ENCODE peak calls at places on chromosomes 4 and X, in five cellular contexts. J is Right ventricle myocardium superior, Y is coronary artery, R is SJSA1, H is Caki2. O is an unnamed sample.

GRCh38 chrX:45083314-45083713 is 117.4 kb downstream of the DIPK2B start:
- DNase-seq in R (no peak), J (no peak), H (no peak), Y (no peak), O (no peak)

GRCh38 chrX:78886550-78886949 is 58.6 kb upstream of the P2RY10 start:
- DNase-seq in Y (no peak), J (no peak), R (no peak), H (peak; percentile 4), O (no peak)

GRCh38 chr4:113272523-113272922 is 223.1 kb downstream of the ANK2 start:
- DNase-seq in H (no peak), Y (no peak), J (no peak), R (no peak), O (no peak)

GRCh38 chr4:127643791-127644190 is 11.0 kb downstream of the INTU start:
- DNase-seq in J (no peak), H (no peak), Y (no peak), R (no peak), O (no peak)

GRCh38 chr4:150964754-150965153 is 50.3 kb downstream of the LRBA start:
- DNase-seq in J (no peak), H (no peak), R (no peak), Y (no peak), O (no peak)

GRCh38 chrX:115642895-115643530 is 82.0 kb downstream of the PLS3 start:
- DNase-seq in R (peak; percentile 40), J (no peak), H (peak; percentile 19), Y (no peak), O (peak; percentile 42)

GRCh38 chrX:123072686-123073385 is 111.2 kb upstream of the GRIA3 start:
- DNase-seq in J (no peak), Y (no peak), H (no peak), R (no peak), O (no peak)

GRCh38 chr4:73661646-73662119 is 41.4 kb upstream of the RASSF6 start:
- DNase-seq in J (no peak), R (peak; percentile 93), H (peak; percentile 64), Y (no peak), O (no peak)

GRCh38 chr4:17664755-17665154 is 50.3 kb downstream of the MED28 start:
- DNase-seq in H (no peak), R (no peak), Y (peak; percentile 28), J (no peak), O (no peak)

GRCh38 chr4:88138561-88138960 is 19.9 kb downstream of the ABCG2 start:
- DNase-seq in Y (no peak), R (peak; percentile 57), J (no peak), H (peak; percentile 14), O (no peak)

GRCh38 chr4:68905598-68906237 is 45.9 kb downstream of the UGT2A3 start:
- DNase-seq in H (no peak), J (no peak), R (no peak), Y (no peak), O (no peak)

GRCh38 chrX:78104447-78105176 is 564 bp downstream of the PGK1 start:
- DNase-seq in Y (peak; percentile 80), J (peak; percentile 58), R (peak; percentile 41), H (peak; percentile 58), O (peak; percentile 38)

GRCh38 chr4:80566203-80566872 is 230.8 kb downstream of the CFAP299 start:
- DNase-seq in R (no peak), J (no peak), H (no peak), Y (no peak), O (peak; percentile 29)

GRCh38 chr4:153655928-153656327 is 28.2 kb upstream of the TLR2 start:
- DNase-seq in H (no peak), R (no peak), J (peak; percentile 70), Y (no peak), O (no peak)

GRCh38 chr4:105710012-105710600 is 1.5 kb downstream of the GSTCD start:
- DNase-seq in J (no peak), Y (no peak), R (no peak), H (peak; percentile 30), O (no peak)

GRCh38 chrX:67604979-67605703 is 61.3 kb downstream of the AR start:
- DNase-seq in R (peak; percentile 80), H (peak; percentile 67), J (no peak), Y (no peak), O (no peak)

GRCh38 chr4:48470570-48470969 is 12.6 kb upstream of the SLC10A4 start:
- DNase-seq in H (no peak), Y (no peak), R (no peak), J (no peak), O (no peak)

GRCh38 chrX:152601848-152602616 is 35.7 kb upstream of the GABRQ start:
- DNase-seq in J (no peak), Y (no peak), R (peak; percentile 46), H (no peak), O (no peak)

GRCh38 chr4:7199129-7199725 is 6.9 kb downstream of the SORCS2 start:
- DNase-seq in Y (peak; percentile 73), H (no peak), R (peak; percentile 20), J (peak; percentile 17), O (no peak)

GRCh38 chrX:106481341-106481740 is 130.4 kb upstream of the RADX start:
- DNase-seq in Y (no peak), H (peak; percentile 33), R (no peak), J (no peak), O (peak; percentile 59)

GRCh38 chr4:4462970-4463369 is 76.1 kb downstream of the NSG1 start:
- DNase-seq in Y (no peak), H (no peak), J (no peak), R (no peak), O (no peak)

GRCh38 chr4:144782345-144782744 is 136.4 kb downstream of the HHIP start:
- DNase-seq in Y (no peak), H (no peak), R (no peak), J (no peak), O (no peak)

GRCh38 chr4:1384675-1385372 is 21.4 kb downstream of the NKX1-1 start:
- DNase-seq in H (no peak), R (no peak), Y (no peak), J (peak; percentile 21), O (no peak)

GRCh38 chr4:45910511-45910910 is 213.3 kb downstream of the GABRG1 start:
- DNase-seq in J (no peak), H (no peak), R (no peak), Y (no peak), O (no peak)

GRCh38 chr4:25926473-25926872 is 12.5 kb downstream of the SMIM20 start:
- DNase-seq in H (no peak), Y (no peak), J (no peak), R (no peak), O (peak; percentile 22)

GRCh38 chr4:1048781-1049590 is 37.6 kb downstream of the FGFRL1 start:
- DNase-seq in Y (peak; percentile 72), R (no peak), J (no peak), H (no peak), O (no peak)

GRCh38 chrX:136906921-136907510 is 26.5 kb upstream of the RBMX start:
- DNase-seq in H (no peak), R (no peak), J (no peak), Y (no peak), O (no peak)

GRCh38 chr4:15482842-15483241 is 13.2 kb downstream of the CC2D2A start:
- DNase-seq in R (no peak), H (no peak), Y (no peak), J (no peak), O (no peak)

GRCh38 chr4:165666836-165667235 is 206.2 kb upstream of the TLL1 start:
- DNase-seq in R (no peak), J (no peak), Y (no peak), H (no peak), O (no peak)

GRCh38 chr4:6732441-6733357 is 16.7 kb downstream of the BLOC1S4 start:
- DNase-seq in J (peak; percentile 86), Y (peak; percentile 89), H (peak; percentile 80), R (peak; percentile 82), O (no peak)

GRCh38 chr4:147198411-147199051 is 252.9 kb upstream of the TTC29 start:
- DNase-seq in J (no peak), H (no peak), R (no peak), Y (no peak), O (no peak)

GRCh38 chr4:52824603-52825310 is 37.4 kb upstream of the RASL11B start:
- DNase-seq in J (peak; percentile 59), H (peak; percentile 14), R (no peak), Y (no peak), O (no peak)

GRCh38 chr4:60400599-60400998 is 799.5 kb upstream of the ADGRL3 start:
- DNase-seq in R (no peak), H (no peak), J (no peak), Y (no peak), O (no peak)

GRCh38 chrX:41334866-41335589 is 1.1 kb downstream of the DDX3X start:
- DNase-seq in H (no peak), R (peak; percentile 43), J (peak; percentile 68), Y (peak; percentile 89), O (no peak)

GRCh38 chr4:81164623-81165416 is 50.2 kb downstream of the PRKG2 start:
- DNase-seq in J (no peak), Y (no peak), R (no peak), H (peak; percentile 80), O (no peak)

GRCh38 chr4:73729534-73730165 is 10.7 kb upstream of the CXCL8 start:
- DNase-seq in J (peak; percentile 65), Y (peak; percentile 83), H (peak; percentile 57), R (peak; percentile 68), O (peak; percentile 71)

O was measured in NCI-H1092 treated with DMSO at 0.1 percent for 48 hours.